ENCODE peak calls at places on chromosomes 11 and 22, in four cellular contexts. O is activated naive CD4-positive, alpha-beta T cell treated with anti-CD3 and anti-CD28 coated beads, Interleukin-2, amount 10 ng/mL, durations not matched to agents 7 days and 5 days; B is effector CD4-positive, alpha-beta T cell; E is stimulated activated CD8-positive, alpha-beta memory T cell treated with anti-CD3 and anti-CD28 coated beads, Interleukin-2, amount 100 ng/mL, for 48 hours. Y is an unnamed sample.

GRCh38 chr11:34898474-34898873 is 17.7 kb downstream of the APIP start:
- DNase-seq in B (no peak), E (no peak), O (no peak), Y (no peak)

GRCh38 chr11:72013765-72014711 is 15.3 kb downstream of the IL18BP start:
- DNase-seq in O (no peak), B (no peak), E (no peak), Y (peak)

GRCh38 chr11:16805942-16806341 is 67.5 kb downstream of the C11orf58 start:
- DNase-seq in E (no peak), O (no peak), B (no peak), Y (no peak)

GRCh38 chr11:693887-694562 is 997 bp downstream of the DEAF1 start:
- DNase-seq in E (no peak), O (peak), B (no peak), Y (no peak)

GRCh38 chr11:27350503-27350902 is 12.5 kb downstream of the CCDC34 start:
- DNase-seq in E (no peak), B (no peak), O (no peak), Y (no peak)

GRCh38 chr11:4025248-4025956 is 69.2 kb upstream of the RRM1 start:
- DNase-seq in B (no peak), O (no peak), E (no peak), Y (no peak)

GRCh38 chr11:47111318-47111804 is 65.3 kb downstream of the ARFGAP2 start:
- DNase-seq in B (no peak), E (no peak), O (no peak), Y (no peak)

GRCh38 chr22:26552466-26552865 is 37.5 kb downstream of the TPST2 start:
- DNase-seq in E (no peak), O (no peak), B (no peak), Y (no peak)

GRCh38 chr11:70164705-70165104 is 38.4 kb upstream of the FADD start:
- DNase-seq in O (no peak), E (no peak), B (no peak), Y (no peak)

GRCh38 chr11:27646051-27646818 is 54.0 kb downstream of the BDNF start:
- DNase-seq in E (no peak), O (no peak), B (no peak), Y (no peak)

GRCh38 chr22:50684986-50685385 is 12.4 kb downstream of the SHANK3 start:
- DNase-seq in O (no peak), B (no peak), E (no peak), Y (no peak)

GRCh38 chr11:16759857-16760256 is 21.4 kb downstream of the C11orf58 start:
- DNase-seq in B (no peak), O (no peak), E (no peak), Y (no peak)

GRCh38 chr22:24104307-24105017 is 76.8 kb upstream of the SUSD2 start:
- DNase-seq in E (no peak), O (no peak), B (no peak), Y (no peak)